ENCODE peak calls at places on chromosomes 11 and 22, in five cellular contexts. W is C1 segment of cervical spinal cord, C is Calu3, G is AG10803, N is cardiac fibroblast. X is an unnamed sample.

GRCh38 chr11:130390071-130390758 is 38.2 kb downstream of the ADAMTS8 start:
- DNase-seq in W (no peak), C (peak; percentile 25), G (peak; percentile 72), N (peak; percentile 82), X (no peak)

GRCh38 chr11:2151500-2152257 is 9.3 kb downstream of the INS start:
- DNase-seq in W (peak; percentile 21), C (peak; percentile 80), G (peak; percentile 58), N (peak; percentile 77), X (no peak)

GRCh38 chr11:72668645-72669347 is 5.4 kb downstream of the PDE2A start:
- DNase-seq in W (no peak), C (no peak), G (no peak), N (no peak), X (no peak)

GRCh38 chr11:131914299-131914902 is 544.0 kb downstream of the NTM start:
- DNase-seq in W (no peak), C (no peak), G (peak; percentile 53), N (peak; percentile 47), X (no peak)

GRCh38 chr22:49208768-49209252 is 618.9 kb downstream of the BRD1 start:
- DNase-seq in W (no peak), C (no peak), G (no peak), N (no peak), X (peak; percentile 68)

GRCh38 chr11:71962428-71963038 is 33.7 kb downstream of the RNF121 start:
- DNase-seq in W (no peak), C (no peak), G (peak; percentile 31), N (peak; percentile 58), X (no peak)

GRCh38 chr11:18611196-18611595 is 11.6 kb downstream of the MISFA start:
- DNase-seq in W (no peak), C (no peak), G (peak; percentile 59), N (peak; percentile 31), X (no peak)

GRCh38 chr11:48019230-48019584 is 38.8 kb downstream of the PTPRJ start:
- DNase-seq in W (no peak), C (no peak), G (no peak), N (peak; percentile 35), X (no peak)

GRCh38 chr11:2940166-2940929 is 11.1 kb upstream of the PHLDA2 start:
- DNase-seq in W (no peak), C (peak; percentile 68), G (peak; percentile 58), N (peak; percentile 40), X (no peak)

GRCh38 chr11:96204721-96205459 is 138.1 kb downstream of the MAML2 start:
- DNase-seq in W (no peak), C (no peak), G (peak; percentile 35), N (no peak), X (no peak)

GRCh38 chr11:13663631-13664071 is 4.8 kb upstream of the FAR1 start:
- DNase-seq in W (no peak), C (no peak), G (no peak), N (peak; percentile 38), X (no peak)

GRCh38 chr22:20434264-20434751 is 3.3 kb downstream of the SCARF2 start:
- DNase-seq in W (no peak), C (no peak), G (no peak), N (no peak), X (no peak)

GRCh38 chr11:112219476-112220232 is 6.6 kb upstream of the PTS start:
- DNase-seq in W (peak; percentile 5), C (peak; percentile 33), G (peak; percentile 77), N (peak; percentile 86), X (no peak)

GRCh38 chr11:87778341-87778740 is 396.9 kb downstream of the RAB38 start:
- DNase-seq in W (peak; percentile 32), C (no peak), G (no peak), N (no peak), X (no peak)

GRCh38 chr11:62923634-62924411 is 2.7 kb upstream of the CHRM1 start:
- DNase-seq in W (no peak), C (peak; percentile 17), G (no peak), N (no peak), X (no peak)

GRCh38 chr11:30960387-30960992 is 374.3 kb upstream of the MPPED2 start:
- DNase-seq in W (no peak), C (peak; percentile 10), G (peak; percentile 62), N (peak; percentile 53), X (no peak)

X was measured in type B pancreatic cell.